ENCODE peak calls at places on chromosomes 12 and 14, in seven cellular contexts. W is mammary epithelial cell, D is transverse colon, Z is heart left ventricle, K is tibial nerve, C is tibial artery, M is Panc1. P is an unnamed sample.

GRCh38 chr12:19799886-19800602 is 360.8 kb downstream of the AEBP2 start:
- DNase-seq in W (no peak), D (no peak), Z (no peak), K (no peak), C (no peak), M (no peak), P (no peak)

GRCh38 chr14:64266206-64266605 is 28.0 kb downstream of the ESR2 start:
- DNase-seq in W (peak; percentile 35), D (no peak), Z (no peak), K (no peak), C (no peak), M (no peak), P (no peak)

GRCh38 chr12:6228535-6229223 is 28.5 kb downstream of the CD9 start:
- DNase-seq in W (no peak), D (peak; percentile 69), Z (no peak), K (no peak), C (peak; percentile 86), M (no peak), P (no peak)

GRCh38 chr14:33375781-33376180 is 437.1 kb downstream of the NPAS3 start:
- DNase-seq in W (no peak), D (no peak), Z (no peak), K (no peak), C (no peak), M (no peak), P (no peak)

GRCh38 chr12:50218386-50218785 is 51.2 kb upstream of the CERS5 start:
- DNase-seq in W (peak; percentile 86), D (no peak), Z (no peak), K (no peak), C (no peak), M (peak; percentile 81), P (no peak)

GRCh38 chr12:103679771-103680170 is 92.7 kb downstream of the STAB2 start:
- DNase-seq in W (no peak), D (no peak), Z (no peak), K (no peak), C (no peak), M (no peak), P (no peak)

GRCh38 chr12:27838543-27838942 is 58.5 kb upstream of the MANSC4 start:
- DNase-seq in W (no peak), D (no peak), Z (no peak), K (no peak), C (no peak), M (no peak), P (no peak)

GRCh38 chr14:105528197-105528858 is 1.9 kb downstream of the TMEM121 start:
- DNase-seq in W (peak; percentile 51), D (peak; percentile 81), Z (peak; percentile 74), K (peak; percentile 59), C (peak; percentile 86), M (no peak), P (peak; percentile 20)

GRCh38 chr12:7282844-7283243 is 21.0 kb upstream of the ACSM4 start:
- DNase-seq in W (no peak), D (no peak), Z (no peak), K (no peak), C (no peak), M (no peak), P (no peak)

GRCh38 chr12:119807380-119807779 is 69.7 kb downstream of the CIT start:
- DNase-seq in W (no peak), D (no peak), Z (no peak), K (no peak), C (no peak), M (no peak), P (no peak)

GRCh38 chr12:122918827-122919226 is 22.9 kb upstream of the VPS37B start:
- DNase-seq in W (no peak), D (no peak), Z (no peak), K (no peak), C (no peak), M (no peak), P (no peak)

GRCh38 chr12:53602176-53602942 is 23.8 kb downstream of the ATF7 start:
- DNase-seq in W (no peak), D (no peak), Z (no peak), K (no peak), C (no peak), M (no peak), P (no peak)

GRCh38 chr12:53600490-53601295 is 25.5 kb downstream of the ATF7 start:
- DNase-seq in W (no peak), D (no peak), Z (no peak), K (no peak), C (no peak), M (no peak), P (no peak)

GRCh38 chr12:53599579-53599978 is 26.6 kb downstream of the ATF7 start:
- DNase-seq in W (no peak), D (no peak), Z (no peak), K (no peak), C (no peak), M (no peak), P (no peak)

GRCh38 chr12:53603196-53603595 is 23.0 kb downstream of the ATF7 start:
- DNase-seq in W (no peak), D (no peak), Z (no peak), K (no peak), C (no peak), M (no peak), P (no peak)

GRCh38 chr12:53601296-53601847 is 24.8 kb downstream of the ATF7 start:
- DNase-seq in W (no peak), D (no peak), Z (no peak), K (no peak), C (no peak), M (no peak), P (no peak)
- H3K4me1 ChIP-seq in W (peaks cover 12% of the 10 kb centered on the region), D (no peaks in the 10 kb centered on the region), Z (peaks cover 59% of the 10 kb centered on the region), K (no peaks in the 10 kb centered on the region), C (no peaks in the 10 kb centered on the region), M (peaks cover 29% of the 10 kb centered on the region), P (no peaks in the 10 kb centered on the region)

GRCh38 chr14:101537286-101537685 is 24.0 kb upstream of the DIO3 start:
- DNase-seq in W (no peak), D (no peak), Z (no peak), K (no peak), C (no peak), M (no peak), P (no peak)
- H3K4me3 ChIP-seq in W (no peak overlapping the region), D (no peak overlapping the region), Z (no peak overlapping the region), K (no peak overlapping the region), C (no peak overlapping the region), M (no peak overlapping the region), P (no peak overlapping the region)

GRCh38 chr12:127176804-127177203 is 1090.2 kb upstream of the TMEM132C start:
- DNase-seq in W (no peak), D (no peak), Z (no peak), K (no peak), C (no peak), M (no peak), P (no peak)

GRCh38 chr12:127174881-127175280 is 1092.1 kb upstream of the TMEM132C start:
- DNase-seq in W (no peak), D (no peak), Z (no peak), K (no peak), C (no peak), M (no peak), P (no peak)

GRCh38 chr12:127178039-127178438 is 1088.9 kb upstream of the TMEM132C start:
- DNase-seq in W (no peak), D (no peak), Z (no peak), K (no peak), C (no peak), M (no peak), P (no peak)

GRCh38 chr12:127172857-127173256 is 1094.1 kb upstream of the TMEM132C start:
- DNase-seq in W (no peak), D (no peak), Z (no peak), K (no peak), C (no peak), M (no peak), P (no peak)

DNA sequence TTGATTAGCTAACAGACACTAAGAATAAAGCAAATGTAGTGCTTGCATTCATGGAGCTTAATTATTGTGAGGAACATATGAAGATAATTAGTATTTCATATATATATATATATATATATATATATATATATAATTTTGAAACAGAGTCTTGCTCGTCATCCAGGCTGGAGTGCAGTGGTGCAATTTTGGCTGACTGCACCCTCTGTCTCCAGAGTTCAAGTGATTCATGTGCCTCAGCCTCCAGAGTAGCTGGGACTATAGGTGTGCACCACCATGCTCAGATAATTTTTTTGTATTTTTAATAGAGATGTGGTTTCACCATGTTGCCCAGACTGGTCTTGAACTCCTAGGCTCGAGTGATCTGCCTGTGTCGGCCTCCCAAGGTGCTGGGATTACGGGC is 1091.6 kb upstream of the TMEM132C start:
- DNase-seq in W (no peak), D (no peak), Z (no peak), K (no peak), C (no peak), M (no peak), P (no peak)
- H3K9me3 ChIP-seq in W (peaks cover 19% of the 10 kb centered on the region), D (peaks cover 4% of the 10 kb centered on the region), Z (no peaks in the 10 kb centered on the region), K (peaks cover 8% of the 10 kb centered on the region), C (no peaks in the 10 kb centered on the region), M (no peaks in the 10 kb centered on the region), P (peaks cover 3% of the 10 kb centered on the region)

DNA sequence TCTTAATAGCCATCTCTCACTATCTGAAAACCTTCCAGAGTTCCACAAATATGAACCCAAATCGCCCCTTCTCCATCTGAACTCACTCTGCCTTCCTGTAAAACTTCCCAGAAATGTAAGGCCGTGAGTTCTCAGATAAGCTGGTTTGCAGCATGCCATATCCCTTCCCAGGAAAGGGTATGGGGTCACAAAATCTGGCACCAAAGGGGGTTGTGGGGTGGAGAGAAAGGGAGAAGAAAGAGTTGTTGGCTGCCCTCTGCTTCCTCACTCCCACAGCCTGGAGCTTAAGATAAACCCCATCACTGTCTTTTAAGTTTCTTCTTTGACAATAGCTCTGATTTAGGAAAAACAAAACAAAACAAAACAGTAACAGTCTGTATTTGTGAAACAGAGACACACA is 10.7 kb downstream of the TMTC1 start:
- DNase-seq in W (no peak), D (no peak), Z (no peak), K (no peak), C (no peak), M (no peak), P (no peak)
- H3K4me1 ChIP-seq in W (peaks cover 42% of the 10 kb centered on the region), D (no peaks in the 10 kb centered on the region), Z (peaks cover 41% of the 10 kb centered on the region), K (no peaks in the 10 kb centered on the region), C (no peaks in the 10 kb centered on the region), M (no peaks in the 10 kb centered on the region), P (no peaks in the 10 kb centered on the region)

GRCh38 chr14:92549096-92549852 is 35.7 kb downstream of the RIN3 start:
- DNase-seq in W (no peak), D (no peak), Z (peak; percentile 64), K (no peak), C (peak; percentile 73), M (no peak), P (no peak)
- H3K4me3 ChIP-seq in W (no peak overlapping the region), D (no peak overlapping the region), Z (peak overlapping the region; percentile 39), K (no peak overlapping the region), C (no peak overlapping the region), M (no peak overlapping the region), P (no peak overlapping the region)

DNA sequence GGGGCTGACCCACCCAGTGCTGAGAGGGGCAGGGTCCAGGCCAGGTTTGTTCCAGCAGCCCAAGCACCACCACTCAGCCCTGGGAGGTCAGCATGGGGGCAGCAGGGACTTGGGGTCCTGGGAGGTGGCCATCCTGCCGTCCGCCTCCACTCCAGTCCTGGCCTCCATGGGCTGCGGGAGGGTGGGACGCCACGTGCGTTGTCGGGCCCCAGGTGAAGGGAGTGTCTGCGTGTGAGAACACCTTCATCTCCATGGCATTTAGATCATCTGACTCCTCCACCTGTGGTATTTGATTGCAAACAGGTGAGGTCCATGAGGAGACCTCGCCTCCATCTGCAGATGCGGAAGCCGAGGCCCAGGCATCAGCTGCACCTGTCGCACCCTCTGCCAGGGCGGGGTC is 44.1 kb downstream of the FBRSL1 start:
- DNase-seq in W (no peak), D (no peak), Z (no peak), K (no peak), C (no peak), M (no peak), P (no peak)
- H3K9me3 ChIP-seq in W (peaks cover 8% of the 10 kb centered on the region), D (no peaks in the 10 kb centered on the region), Z (no peaks in the 10 kb centered on the region), K (no peaks in the 10 kb centered on the region), C (no peaks in the 10 kb centered on the region), M (no peaks in the 10 kb centered on the region), P (peaks cover 23% of the 10 kb centered on the region)